ENCODE peak calls at places on chromosomes 11 and 22, in nine cellular contexts. C, M, A, U, T, V, D, R and S are unnamed samples.

GRCh38 chr11:57980201-57980600 is 43.5 kb upstream of the OR9Q1 start:
- DNase-seq in C (no peak), M (no peak), A (no peak), U (no peak), T (no peak), V (no peak), D (no peak), R (no peak), S (no peak)

GRCh38 chr11:104095791-104096190 is 59.4 kb downstream of the DDI1 start:
- DNase-seq in C (no peak), M (no peak), A (no peak), U (no peak), T (no peak), V (no peak), D (no peak), R (no peak), S (no peak)

GRCh38 chr11:58900479-58901420 is 38.5 kb upstream of the GLYATL1 start:
- DNase-seq in C (peak; percentile 85), M (no peak), A (peak; percentile 61), U (peak; percentile 60), T (peak; percentile 78), V (peak; percentile 18), D (peak; percentile 66), R (peak; percentile 75), S (no peak)

GRCh38 chr22:46116491-46116958 is 33.8 kb upstream of the PPARA start:
- DNase-seq in C (peak; percentile 93), M (peak; percentile 85), A (peak; percentile 96), U (peak; percentile 96), T (peak; percentile 98), V (peak; percentile 83), D (peak; percentile 52), R (peak; percentile 94), S (peak; percentile 47)

GRCh38 chr22:45597460-45598192 is 74.0 kb upstream of the ATXN10 start:
- DNase-seq in C (peak; percentile 66), M (no peak), A (no peak), U (no peak), T (peak; percentile 30), V (no peak), D (no peak), R (peak; percentile 32), S (no peak)

GRCh38 chr22:18060646-18061620 is 16.9 kb upstream of the PEX26 start:
- DNase-seq in C (no peak), M (no peak), A (no peak), U (no peak), T (no peak), V (no peak), D (no peak), R (no peak), S (no peak)

GRCh38 chr11:13262096-13262495 is 15.5 kb upstream of the BMAL1 start:
- DNase-seq in C (no peak), M (no peak), A (no peak), U (no peak), T (no peak), V (no peak), D (no peak), R (no peak), S (no peak)

GRCh38 chr11:111772535-111772934 is 6.3 kb upstream of the PPP2R1B start:
- DNase-seq in C (no peak), M (no peak), A (no peak), U (no peak), T (no peak), V (no peak), D (no peak), R (no peak), S (no peak)

GRCh38 chr11:68053981-68054812 is 15.4 kb downstream of the TCIRG1 start:
- DNase-seq in C (no peak), M (no peak), A (no peak), U (no peak), T (no peak), V (no peak), D (no peak), R (no peak), S (no peak)

GRCh38 chr11:56917708-56918450 is 70.8 kb upstream of the OR5AK2 start:
- DNase-seq in C (no peak), M (no peak), A (no peak), U (no peak), T (no peak), V (no peak), D (no peak), R (no peak), S (no peak)

GRCh38 chr11:27201454-27202302 is 161.1 kb downstream of the BBOX1 start:
- DNase-seq in C (peak; percentile 91), M (no peak), A (peak; percentile 93), U (peak; percentile 63), T (peak; percentile 88), V (peak; percentile 73), D (no peak), R (peak; percentile 63), S (peak; percentile 89)

GRCh38 chr22:31977141-31977781 is 32.9 kb downstream of the YWHAH start:
- DNase-seq in C (peak; percentile 85), M (peak; percentile 73), A (peak; percentile 77), U (peak; percentile 53), T (peak; percentile 87), V (peak; percentile 26), D (peak; percentile 60), R (peak; percentile 70), S (peak; percentile 50)
- TF ChIP-seq CTCF in C (peak; percentile 83), M (peak; percentile 71), A (peak; percentile 72), U (peak; percentile 68), T (peak; percentile 76), V (peak; percentile 72), D (peak; percentile 77), R (peak; percentile 61), S (peak; percentile 83)

DNA sequence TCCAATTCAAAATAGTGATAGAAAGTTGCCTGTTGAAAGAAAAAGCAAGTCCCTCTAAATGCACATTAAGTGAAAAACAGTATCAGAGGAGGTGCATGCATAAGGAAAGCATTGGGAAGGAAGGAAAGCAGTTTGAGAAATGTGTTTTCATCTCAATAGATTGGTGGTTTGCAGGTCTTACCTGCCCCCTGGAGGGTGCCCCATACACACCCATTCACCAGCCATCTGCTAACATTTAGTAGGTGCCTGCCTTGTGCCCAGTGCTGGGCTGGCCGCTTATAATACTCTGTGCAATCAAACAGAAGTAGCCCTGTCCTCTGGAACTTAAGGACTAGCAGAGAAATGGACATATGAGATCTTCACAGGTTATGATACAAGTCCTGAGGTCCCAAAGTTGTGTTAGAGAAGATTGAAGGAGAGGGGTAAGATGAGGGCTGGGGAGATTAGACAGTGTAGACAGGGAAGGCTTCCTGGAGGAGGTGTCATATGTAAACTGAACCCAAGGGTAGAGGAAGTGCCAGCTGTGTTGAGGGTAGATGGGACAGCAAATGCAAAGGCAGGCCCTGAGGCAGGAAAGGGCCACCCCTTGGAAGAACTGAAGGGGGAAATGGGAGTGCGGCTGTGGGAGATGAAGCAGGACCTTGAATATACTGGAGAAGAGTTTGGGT is 184.2 kb downstream of the MN1 start:
- DNase-seq in C (no peak), M (no peak), A (no peak), U (no peak), T (no peak), V (no peak), D (no peak), R (no peak), S (no peak)
- TF ChIP-seq CTCF in C (no peak), M (no peak), A (no peak), U (no peak), T (no peak), V (no peak), D (no peak), R (no peak), S (no peak)

GRCh38 chr11:1826552-1827094 is 8.2 kb upstream of the SYT8 start:
- DNase-seq in C (no peak), M (no peak), A (peak; percentile 54), U (no peak), T (no peak), V (peak; percentile 35), D (peak; percentile 63), R (peak; percentile 65), S (no peak)
- TF ChIP-seq CTCF in C (peak; percentile 48), M (no peak), A (no peak), U (no peak), T (no peak), V (no peak), D (peak; percentile 36), R (peak; percentile 11), S (peak; percentile 7)

DNA sequence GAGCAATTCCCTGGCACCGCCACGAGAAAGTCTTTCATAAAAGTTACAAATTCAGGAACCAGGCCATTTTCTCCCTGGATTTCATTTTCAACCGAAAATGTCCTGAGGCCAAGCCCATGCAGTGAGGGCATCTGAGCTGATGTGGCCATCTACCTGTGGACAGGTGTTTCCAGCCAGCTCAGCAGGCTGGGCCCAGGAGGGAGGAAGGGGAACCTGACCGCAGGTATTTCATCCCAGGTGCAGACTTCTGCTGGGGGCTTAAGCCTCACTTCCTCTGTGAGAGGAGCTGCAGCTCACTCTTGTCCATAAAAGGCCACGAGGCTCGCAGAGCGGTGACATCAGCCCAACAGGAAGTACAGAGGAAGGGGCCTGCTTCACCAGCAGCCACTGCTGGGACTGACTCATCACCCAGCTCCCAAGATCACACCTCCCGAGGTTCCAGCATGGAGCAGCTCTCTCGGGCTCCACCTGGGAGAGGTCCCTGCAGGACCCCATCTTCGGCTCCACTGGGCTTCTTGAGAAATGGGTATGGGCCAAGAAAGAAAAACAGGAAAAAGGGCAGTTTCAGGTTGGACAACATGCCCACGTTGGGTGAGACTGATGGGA is 56.4 kb downstream of the MYH9 start:
- DNase-seq in C (peak; percentile 74), M (peak; percentile 72), A (peak; percentile 88), U (peak; percentile 87), T (peak; percentile 83), V (peak; percentile 96), D (peak; percentile 77), R (peak; percentile 89), S (peak; percentile 94)
- TF ChIP-seq CTCF in C (no peak), M (no peak), A (no peak), U (no peak), T (no peak), V (no peak), D (no peak), R (no peak), S (no peak)

DNA sequence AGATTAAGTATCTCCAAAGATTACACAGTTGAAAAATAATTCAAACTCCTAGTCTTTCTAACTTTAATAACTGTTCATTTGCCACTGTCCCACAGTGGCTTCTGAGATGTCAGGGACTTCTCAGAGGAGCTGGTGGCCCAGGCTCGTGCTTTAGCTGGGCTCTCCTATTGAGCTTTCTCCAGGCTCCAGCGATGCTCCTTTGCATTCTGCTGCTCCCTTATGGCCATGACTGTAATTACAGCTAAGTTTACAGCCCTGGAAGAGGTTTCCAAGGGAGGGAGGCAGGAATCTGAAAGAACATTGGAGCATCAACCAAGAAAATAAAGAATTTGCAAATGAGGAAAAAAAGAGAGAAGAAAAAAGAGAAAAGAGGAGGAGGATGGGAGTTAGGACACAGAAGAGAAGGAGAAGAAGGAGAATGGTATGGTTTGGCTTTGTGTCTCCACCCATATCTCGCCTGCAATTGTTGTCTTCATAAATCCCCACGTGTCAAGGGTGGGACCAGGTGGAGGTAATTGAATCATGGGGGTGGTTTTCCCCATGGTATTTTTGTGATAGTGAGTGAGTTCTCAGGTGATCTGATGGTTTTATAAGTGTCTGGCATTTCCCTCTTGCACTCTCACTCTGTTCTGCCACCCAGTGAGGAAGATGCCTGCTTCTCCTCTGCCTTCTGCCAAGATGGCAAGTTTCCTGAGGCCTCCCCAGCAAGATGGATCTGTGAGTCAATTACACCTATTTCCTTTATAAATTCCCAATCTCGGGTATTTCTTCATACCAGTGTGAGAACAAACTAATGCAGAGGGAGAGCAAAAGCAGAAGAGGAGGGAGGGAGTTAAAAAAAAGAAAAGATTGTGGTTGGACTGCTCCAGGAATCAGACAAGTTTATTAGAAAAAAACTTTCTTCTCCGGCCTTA is 857.0 kb downstream of the KCNA4 start:
- DNase-seq in C (peak; percentile 76), M (no peak), A (peak; percentile 24), U (no peak), T (no peak), V (peak; percentile 50), D (peak; percentile 67), R (no peak), S (peak; percentile 35)
- TF ChIP-seq CTCF in C (peak; percentile 85), M (no peak), A (peak; percentile 56), U (peak; percentile 46), T (no peak), V (peak; percentile 66), D (peak; percentile 85), R (peak; percentile 50), S (peak; percentile 64)